ENCODE peak calls at places on chromosomes 12 and 14, in nine cellular contexts. G is NCI-H82; H is hypothalamus; F is activated CD8-positive, alpha-beta memory T cell treated with anti-CD3 and anti-CD28 coated beads for 48 hours; K is SK-N-SH; C is hippocampal formation; P is activated naive CD4-positive, alpha-beta T cell treated with anti-CD3 and anti-CD28 coated beads for 36 hours; Y is CD14-positive monocyte; E is cardiac fibroblast. Z is an unnamed sample.

GRCh38 chr12:56867216-56867615 is 67.0 kb downstream of the SDR9C7 start:
- DNase-seq in K (no peak), F (no peak), Y (no peak), G (no peak), C (no peak), H (no peak), E (no peak), P (no peak), Z (no peak)

GRCh38 chr12:72872986-72873385 is 600.8 kb downstream of the TRHDE start:
- DNase-seq in Y (no peak), K (no peak), H (no peak), G (no peak), P (no peak), E (no peak), F (no peak), C (no peak), Z (no peak)

GRCh38 chr12:25249951-25250738 is 584 bp downstream of the KRAS start:
- DNase-seq in F (no peak), E (peak; percentile 22), Y (peak; percentile 59), P (peak; percentile 54), G (peak; percentile 71), H (peak; percentile 38), C (no peak), K (peak; percentile 71), Z (no peak)

GRCh38 chr14:30737916-30738315 is 115.8 kb downstream of the SCFD1 start:
- DNase-seq in F (no peak), H (no peak), E (no peak), Y (no peak), K (no peak), P (no peak), G (no peak), C (no peak), Z (no peak)

GRCh38 chr12:94831081-94831747 is 172.3 kb downstream of the NDUFA12 start:
- DNase-seq in F (peak; percentile 6), H (no peak), K (no peak), P (peak; percentile 68), Y (peak; percentile 55), E (no peak), G (no peak), C (no peak), Z (no peak)

GRCh38 chr12:23204933-23205778 is 580.2 kb downstream of the ETNK1 start:
- DNase-seq in P (peak; percentile 13), E (peak; percentile 85), F (no peak), H (no peak), G (peak; percentile 80), K (peak; percentile 43), Y (no peak), C (peak; percentile 69), Z (no peak)

GRCh38 chr14:31950760-31951637 is 126.1 kb upstream of the ARHGAP5 start:
- DNase-seq in H (no peak), Y (no peak), K (peak; percentile 47), P (no peak), E (peak; percentile 49), C (no peak), G (peak; percentile 69), F (no peak), Z (no peak)

GRCh38 chr14:34781242-34781641 is 66.8 kb upstream of the CFL2 start:
- DNase-seq in P (peak; percentile 10), Y (no peak), K (no peak), F (no peak), C (no peak), G (no peak), E (peak; percentile 98), H (no peak), Z (no peak)

GRCh38 chr12:112473056-112473455 is 54.3 kb downstream of the PTPN11 start:
- DNase-seq in Y (no peak), P (no peak), C (no peak), E (peak; percentile 10), G (peak; percentile 37), K (peak; percentile 20), F (no peak), H (no peak), Z (no peak)

GRCh38 chr12:1744932-1745331 is 54.1 kb downstream of the ADIPOR2 start:
- DNase-seq in Y (no peak), P (no peak), H (no peak), E (no peak), C (no peak), G (no peak), K (no peak), F (no peak), Z (no peak)

Z was measured in C1 segment of cervical spinal cord.